ENCODE peak calls at places on chromosomes 13 and 19, in seven cellular contexts. C is Kasumi-1; R is activated CD4-positive, alpha-beta T cell treated with anti-CD3 and anti-CD28 coated beads, Interleukin-2, amount 50 U/mL, for 24 hours; B is NCI-H1417; X is foreskin fibroblast; F is activated gamma-delta T cell treated with Interleukin-2 at 50 U/mL for 16 hours; S is GM23338. A is an unnamed sample.

GRCh38 chr13:98214008-98214643 is 37.1 kb upstream of the RNF113B start:
- DNase-seq in C (no peak), R (no peak), B (peak; percentile 56), X (no peak), F (no peak), S (no peak), A (peak; percentile 40)

GRCh38 chr13:114027046-114027760 is 53.3 kb upstream of the C13orf46 start:
- DNase-seq in C (no peak), R (no peak), B (no peak), X (no peak), F (no peak), S (no peak), A (no peak)

GRCh38 chr13:113539176-113539575 is 45.4 kb upstream of the TFDP1 start:
- DNase-seq in C (no peak), R (no peak), B (no peak), X (no peak), F (no peak), S (no peak), A (no peak)

GRCh38 chr19:40663712-40664692 is 26.4 kb downstream of the NUMBL start:
- DNase-seq in C (peak; percentile 42), R (no peak), B (peak; percentile 35), X (peak; percentile 24), F (no peak), S (no peak), A (no peak)

GRCh38 chr13:80121038-80121437 is 219.9 kb downstream of the SPRY2 start:
- DNase-seq in C (no peak), R (no peak), B (no peak), X (no peak), F (no peak), S (no peak), A (no peak)

GRCh38 chr19:37551123-37551993 is 43.2 kb downstream of the ZNF571 start:
- DNase-seq in C (no peak), R (no peak), B (no peak), X (peak; percentile 74), F (no peak), S (peak; percentile 58), A (peak; percentile 37)

GRCh38 chr19:7549749-7550148 is 14.2 kb downstream of the PNPLA6 start:
- DNase-seq in C (no peak), R (no peak), B (no peak), X (no peak), F (no peak), S (no peak), A (no peak)

GRCh38 chr19:30406220-30406944 is 34.2 kb downstream of the ZNF536 start:
- DNase-seq in C (no peak), R (no peak), B (no peak), X (peak; percentile 18), F (no peak), S (peak; percentile 56), A (peak; percentile 24)